ENCODE peak calls at places on chromosome 2, in nine cellular contexts. K is spleen, L is tibial nerve, G is body of pancreas, X is IMR-90, M is heart left ventricle, J is endothelial cell of umbilical vein, A is esophagus muscularis mucosa, N is H1. E is an unnamed sample. For H3K27me3, the result is how much of the 10 kb centered on the place peaks cover.

GRCh38 chr2:120539937-120540718 is 194.2 kb downstream of the INHBB start:
- DNase-seq in G (peak), A (no peak), M (peak), N (no peak), J (no peak), X (peak), K (no peak), L (no peak), E (no peak)

GRCh38 chr2:68190991-68191731 is 33.5 kb downstream of the PNO1 start:
- DNase-seq in L (no peak), M (no peak), J (peak), K (no peak), N (no peak), A (no peak), X (peak), G (no peak), E (no peak)

GRCh38 chr2:38671303-38671702 is 5.4 kb downstream of the GALM start:
- DNase-seq in K (no peak), M (no peak), A (no peak), J (no peak), N (no peak), L (no peak), X (no peak), G (no peak), E (no peak)

GRCh38 chr2:15112216-15112615 is 448.9 kb downstream of the NBAS start:
- DNase-seq in L (no peak), G (no peak), K (no peak), M (no peak), N (no peak), X (peak), A (no peak), J (peak), E (no peak)

GRCh38 chr2:1910562-1911256 is 166.4 kb upstream of the PXDN start:
- DNase-seq in L (no peak), A (no peak), K (no peak), X (no peak), M (no peak), N (no peak), J (no peak), G (no peak), E (no peak)

GRCh38 chr2:140436956-140437355 is 1656.8 kb upstream of the NXPH2 start:
- DNase-seq in L (no peak), K (no peak), G (no peak), A (no peak), J (no peak), M (no peak), X (no peak), N (no peak), E (no peak)

GRCh38 chr2:137968477-137969417 is 4.5 kb downstream of the HNMT start:
- DNase-seq in N (no peak), G (no peak), M (no peak), J (peak), K (no peak), X (no peak), L (no peak), A (no peak), E (no peak)

GRCh38 chr2:217907266-217907665 is 95.5 kb downstream of the TNS1 start:
- DNase-seq in J (no peak), X (no peak), L (no peak), G (no peak), M (no peak), K (no peak), A (no peak), N (no peak), E (no peak)

GRCh38 chr2:109470121-109470921 is 143.4 kb downstream of the SEPTIN10 start:
- DNase-seq in G (no peak), M (no peak), L (no peak), J (peak), K (peak), X (peak), A (no peak), N (no peak), E (no peak)

GRCh38 chr2:96103906-96104861 is 12.2 kb downstream of the ADRA2B start:
- DNase-seq in J (no peak), K (peak), L (no peak), X (no peak), M (peak), N (peak), G (peak), A (no peak), E (peak)

GRCh38 chr2:52639692-52640091 is 1127.9 kb upstream of the CHAC2 start:
- DNase-seq in X (peak), N (no peak), G (no peak), L (no peak), M (no peak), J (no peak), K (no peak), A (no peak), E (no peak)

GRCh38 chr2:197838036-197838435 is 33.6 kb downstream of the PLCL1 start:
- DNase-seq in G (no peak), A (no peak), K (no peak), J (peak), X (peak), L (no peak), N (no peak), M (no peak), E (no peak)

GRCh38 chr2:28747714-28748113 is 3.9 kb upstream of the PPP1CB start:
- DNase-seq in J (no peak), M (no peak), X (no peak), K (no peak), L (no peak), G (no peak), N (no peak), A (no peak), E (no peak)

GRCh38 chr2:85772019-85772745 is 18.4 kb downstream of the ATOH8 start:
- DNase-seq in K (peak), M (peak), N (peak), J (peak), G (peak), L (peak), A (peak), X (peak), E (peak)

GRCh38 chr2:179264238-179265081 is at the start of gene SESTD1:
- DNase-seq in A (no peak), N (peak), L (peak), X (peak), J (peak), K (peak), G (peak), M (peak), E (peak)

GRCh38 chr2:219388845-219389156 is 1.1 kb upstream of the DNPEP start:
- DNase-seq in K (no peak), L (no peak), A (no peak), N (no peak), G (no peak), J (no peak), X (no peak), M (no peak), E (no peak)

GRCh38 chr2:219386532-219387280 is 1.0 kb downstream of the DNPEP start:
- DNase-seq in K (peak), M (no peak), A (no peak), N (no peak), J (no peak), G (no peak), X (no peak), L (no peak), E (no peak)

GRCh38 chr2:219387284-219388126 is at the start of gene DNPEP:
- DNase-seq in N (peak), J (peak), M (peak), A (peak), G (peak), X (peak), K (peak), L (peak), E (peak)

GRCh38 chr2:219385958-219386520 is 1.7 kb downstream of the DNPEP start:
- DNase-seq in N (no peak), K (peak), L (no peak), X (no peak), J (no peak), G (no peak), M (no peak), A (no peak), E (no peak)

DNA sequence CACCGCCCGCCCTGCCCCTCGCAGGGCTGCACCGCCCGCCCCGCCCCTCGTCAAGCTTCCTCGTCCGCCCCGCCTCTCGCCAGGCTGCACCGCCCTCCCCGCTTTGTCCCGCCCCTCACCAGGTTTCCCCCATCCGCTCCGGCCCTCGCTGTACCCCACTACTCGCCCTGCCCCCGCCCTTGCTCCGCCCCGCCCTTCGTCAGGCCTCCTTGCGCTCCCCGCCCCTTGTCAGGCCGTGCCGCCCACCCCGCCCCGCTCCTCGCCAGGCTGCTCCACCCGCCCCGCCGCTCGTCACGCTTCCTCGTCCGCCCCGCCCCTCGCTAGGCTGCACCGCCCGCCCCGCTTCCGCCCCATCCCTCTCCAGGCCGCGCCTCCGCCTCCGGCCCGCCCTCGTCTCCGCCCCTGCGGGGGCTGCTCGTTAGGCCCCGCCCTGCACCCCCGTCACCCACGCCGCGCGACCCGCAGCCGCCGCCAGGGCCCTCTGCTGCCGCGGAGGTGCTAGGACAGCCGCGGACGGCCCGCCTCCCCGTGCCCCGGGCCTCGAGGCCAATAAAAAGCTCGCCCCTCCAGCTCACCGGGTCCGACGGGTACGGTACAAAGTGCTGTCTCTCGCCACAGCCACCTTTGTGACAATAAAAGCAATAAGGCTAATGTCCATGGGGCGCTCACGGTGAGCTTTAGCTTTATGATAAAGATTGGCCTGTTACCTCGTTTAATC is 574 bp upstream of the DNPEP start:
- DNase-seq in X (peak), G (peak), N (peak), K (peak), A (peak), M (peak), L (peak), J (peak), E (peak)
- TF ChIP-seq POLR2A in X (no peak), G (no peak), N (no peak), K (no peak), A (no peak), M (no peak), L (no peak), J (no peak), E (no peak)

GRCh38 chr2:227323818-227324217 is 1.2 kb upstream of the MFF start:
- DNase-seq in N (no peak), A (no peak), L (no peak), M (no peak), G (no peak), J (no peak), K (no peak), X (no peak), E (no peak)
- H3K4me3 ChIP-seq in N (no peak), A (no peak), L (no peak), M (no peak), G (no peak), J (no peak), K (no peak), X (no peak), E (no peak)

GRCh38 chr2:869894-870293 is 80.8 kb upstream of the SNTG2 start:
- DNase-seq in X (no peak), J (no peak), A (no peak), N (no peak), K (no peak), L (no peak), G (no peak), M (no peak), E (no peak)
- H3K27me3 ChIP-seq in X (under half), J (under half), A (under half), N (under half), K (under half), L (under half), G (under half), M (under half), E (under half)

GRCh38 chr2:70085711-70086277 is 1.5 kb upstream of the PCBP1 start:
- DNase-seq in X (no peak), G (no peak), M (no peak), L (no peak), N (peak), A (no peak), K (no peak), J (peak), E (no peak)

GRCh38 chr2:70088508-70089219 is 1.4 kb downstream of the PCBP1 start:
- DNase-seq in X (peak), L (no peak), K (no peak), G (no peak), A (no peak), M (no peak), N (no peak), J (no peak), E (no peak)

GRCh38 chr2:70087703-70088507 is 628 bp downstream of the PCBP1 start:
- DNase-seq in N (peak), G (peak), A (no peak), M (peak), X (peak), J (peak), K (peak), L (peak), E (peak)

GRCh38 chr2:70086278-70086837 is 919 bp upstream of the PCBP1 start:
- DNase-seq in G (peak), M (peak), A (peak), K (peak), J (peak), L (peak), X (peak), N (peak), E (peak)

GRCh38 chr2:70086838-70087702 is at the start of gene PCBP1:
- DNase-seq in L (peak), G (peak), X (peak), A (peak), K (peak), J (peak), N (peak), M (peak), E (peak)
- TF ChIP-seq POLR2A in L (peak), G (peak), X (peak), A (peak), K (peak), J (peak), N (peak), M (no peak), E (no peak)

DNA sequence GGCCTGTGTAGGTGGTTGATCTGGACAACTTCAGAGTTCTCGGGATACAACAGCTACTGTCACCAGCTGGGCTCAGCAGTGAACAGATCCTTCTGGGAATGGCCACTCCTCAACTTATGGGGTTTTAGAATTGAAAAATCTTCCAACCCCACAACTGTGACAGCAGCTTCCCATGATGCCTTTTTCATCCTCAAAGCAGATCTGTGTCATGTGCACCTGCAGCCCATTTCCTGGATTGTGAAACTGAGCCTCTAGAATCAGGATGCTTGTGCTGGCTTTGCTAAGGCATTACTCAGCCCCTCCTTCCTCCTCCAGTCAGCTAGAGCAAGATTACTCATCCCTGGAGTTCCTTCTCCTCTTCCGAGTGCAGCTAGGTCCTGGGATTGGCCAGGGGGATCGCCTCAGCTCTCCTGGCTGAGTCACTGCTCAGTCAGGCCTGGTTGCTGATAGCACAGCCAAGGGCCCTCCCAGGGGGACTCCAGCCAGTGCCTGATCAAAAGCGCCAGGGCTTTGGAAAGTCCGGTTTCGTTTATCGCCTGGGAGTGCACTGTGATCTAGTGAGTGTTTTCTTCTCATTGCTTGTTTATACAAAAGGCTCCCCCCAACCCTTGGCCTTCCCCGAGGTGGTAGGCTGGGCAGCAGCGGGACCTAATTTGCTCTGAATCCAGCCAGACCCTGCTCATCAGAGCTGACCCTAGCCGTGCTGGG is 2.4 kb upstream of the LPIN1 start:
- DNase-seq in G (peak), M (peak), J (peak), X (peak), K (peak), A (peak), L (peak), N (peak), E (peak)
- H3K4me3 ChIP-seq in G (no peak), M (no peak), J (no peak), X (peak), K (peak), A (peak), L (peak), N (no peak), E (no peak)

DNA sequence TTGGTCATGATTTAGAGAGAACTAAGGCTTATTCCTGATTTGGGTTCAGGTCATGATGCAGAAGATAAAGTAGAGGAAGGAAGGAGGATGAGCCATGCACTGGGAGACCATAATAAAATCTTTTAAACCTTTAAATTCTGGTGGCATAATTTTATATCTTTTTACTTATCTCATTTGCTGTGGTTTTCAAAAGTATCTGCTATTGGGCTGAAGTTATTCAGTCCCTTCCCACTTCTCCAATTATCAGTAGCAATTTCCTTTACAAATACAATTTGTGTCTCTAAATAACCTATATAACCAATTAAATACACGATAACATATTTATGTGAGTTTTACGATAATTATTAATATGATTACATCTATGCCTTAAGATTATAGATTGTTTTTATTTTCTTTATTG is 194.8 kb upstream of the SLC8A1 start:
- DNase-seq in M (no peak), A (no peak), J (no peak), G (no peak), L (no peak), X (no peak), K (no peak), N (no peak), E (no peak)
- H3K27me3 ChIP-seq in M (under half), A (under half), J (under half), G (under half), L (under half), X (under half), K (under half), N (under half), E (under half)

GRCh38 chr2:25215948-25216679 is 47.7 kb upstream of the POMC start:
- DNase-seq in L (peak), A (no peak), X (no peak), J (peak), M (peak), K (peak), N (peak), G (peak), E (peak)
- TF ChIP-seq POLR2A in L (no peak), A (no peak), X (no peak), J (peak), M (no peak), K (peak), N (peak), G (peak), E (no peak)

DNA sequence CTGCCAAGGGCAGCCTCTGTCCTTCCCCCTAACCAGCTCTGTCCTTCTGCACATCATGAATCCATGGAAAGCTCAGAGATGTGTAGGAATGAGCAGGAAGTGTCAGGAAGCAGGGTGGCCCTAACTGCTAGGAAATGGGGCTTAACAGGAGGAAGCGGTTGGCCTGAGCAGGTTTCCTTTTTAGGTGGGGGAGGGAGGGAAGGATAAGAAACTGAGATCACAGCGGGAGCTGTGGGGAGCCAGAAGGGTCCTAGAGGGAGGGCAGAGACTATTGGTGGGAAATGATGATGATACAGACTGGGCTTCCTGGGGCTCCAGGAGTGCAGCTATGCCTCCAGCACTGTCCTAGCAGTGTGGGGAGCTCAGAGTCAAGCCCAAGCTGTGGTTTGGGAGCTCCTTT is 182.0 kb downstream of the SH3BP4 start:
- DNase-seq in X (no peak), A (no peak), M (no peak), G (no peak), N (no peak), K (no peak), J (no peak), L (no peak), E (no peak)
- H3K4me3 ChIP-seq in X (no peak), A (no peak), M (no peak), G (no peak), N (no peak), K (no peak), J (no peak), L (no peak), E (no peak)

DNA sequence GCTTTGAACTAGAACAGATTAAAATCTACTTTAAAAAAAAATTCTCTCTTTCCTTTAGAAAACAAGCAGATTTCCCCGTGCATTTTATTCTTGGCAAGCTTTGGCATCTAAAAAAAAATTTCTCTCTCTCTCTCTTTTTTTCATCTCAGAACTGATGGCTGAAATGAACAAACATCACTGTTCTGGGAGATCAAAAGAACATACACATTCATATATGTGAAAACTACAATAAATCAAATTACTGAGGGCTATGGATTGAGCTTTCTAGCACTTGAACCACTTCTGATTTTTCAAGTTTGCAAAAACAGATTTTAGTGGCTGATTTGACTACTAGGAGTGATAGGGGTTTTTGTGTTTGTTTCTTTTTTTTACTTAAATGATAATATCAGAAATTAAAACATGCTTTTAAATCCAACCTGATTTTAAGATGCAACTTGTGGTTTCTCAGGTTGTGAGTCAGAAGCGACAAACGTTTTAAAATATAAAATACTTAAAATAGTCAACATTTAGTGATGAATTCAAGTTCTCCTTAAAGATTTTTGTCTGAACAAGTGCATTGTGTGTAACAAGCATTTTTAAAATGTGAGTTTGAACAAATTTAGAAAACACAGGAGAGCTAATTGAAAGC is 3.4 kb downstream of the TBR1 start:
- DNase-seq in N (no peak), X (no peak), M (no peak), K (no peak), L (no peak), G (no peak), A (no peak), J (no peak), E (no peak)
- H3K27me3 ChIP-seq in N (half or more), X (half or more), M (half or more), K (half or more), L (half or more), G (under half), A (half or more), J (half or more), E (under half)

E was measured in testis.